ENCODE peak calls at places on chromosomes 5 and 9, in eight cellular contexts. S is lower lobe of right lung, X is thoracic aorta, Y is mesendoderm, Q is H7, M is body of pancreas, N is tibial artery, E is GM23338. V is an unnamed sample. For H3K36me3, the result is how much of the 10 kb centered on the place peaks cover.

GRCh38 chr5:91206734-91207133 is 176.4 kb downstream of the ARRDC3 start:
- DNase-seq in S (no peak), X (no peak), Y (no peak), Q (no peak), M (no peak), N (no peak), E (no peak), V (no peak)

GRCh38 chr5:17024686-17025180 is 88.6 kb upstream of the MYO10 start:
- DNase-seq in S (no peak), X (no peak), Y (peak), Q (no peak), M (no peak), N (no peak), E (no peak), V (no peak)

GRCh38 chr5:135193213-135194125 is 159.4 kb upstream of the PITX1 start:
- DNase-seq in S (no peak), X (no peak), Y (peak), Q (no peak), M (no peak), N (no peak), E (no peak), V (no peak)

GRCh38 chr5:6081727-6082210 is 296.6 kb downstream of the MED10 start:
- DNase-seq in S (no peak), X (no peak), Y (no peak), Q (no peak), M (no peak), N (no peak), E (no peak), V (no peak)

GRCh38 chr9:114825126-114825525 is 19.3 kb upstream of the TNFSF15 start:
- DNase-seq in S (no peak), X (no peak), Y (no peak), Q (no peak), M (no peak), N (no peak), E (no peak), V (no peak)

GRCh38 chr5:114362977-114363721 is 1.3 kb downstream of the KCNN2 start:
- DNase-seq in S (no peak), X (no peak), Y (peak), Q (peak), M (peak), N (no peak), E (peak), V (no peak)

GRCh38 chr5:143318833-143319232 is 84.7 kb downstream of the NR3C1 start:
- DNase-seq in S (no peak), X (no peak), Y (no peak), Q (no peak), M (no peak), N (no peak), E (no peak), V (no peak)

GRCh38 chr9:129609486-129610192 is 11.3 kb downstream of the C9orf50 start:
- DNase-seq in S (peak), X (no peak), Y (peak), Q (peak), M (no peak), N (peak), E (no peak), V (peak)

GRCh38 chr5:158430166-158430828 is 571.4 kb upstream of the CLINT1 start:
- DNase-seq in S (no peak), X (no peak), Y (no peak), Q (no peak), M (no peak), N (no peak), E (no peak), V (no peak)

GRCh38 chr9:79026311-79026710 is 545.5 kb upstream of the TLE4 start:
- DNase-seq in S (no peak), X (no peak), Y (no peak), Q (no peak), M (no peak), N (no peak), E (no peak), V (no peak)

GRCh38 chr5:180830253-180831138 is 27.9 kb upstream of the MGAT1 start:
- DNase-seq in S (peak), X (no peak), Y (peak), Q (peak), M (peak), N (peak), E (peak), V (peak)

DNA sequence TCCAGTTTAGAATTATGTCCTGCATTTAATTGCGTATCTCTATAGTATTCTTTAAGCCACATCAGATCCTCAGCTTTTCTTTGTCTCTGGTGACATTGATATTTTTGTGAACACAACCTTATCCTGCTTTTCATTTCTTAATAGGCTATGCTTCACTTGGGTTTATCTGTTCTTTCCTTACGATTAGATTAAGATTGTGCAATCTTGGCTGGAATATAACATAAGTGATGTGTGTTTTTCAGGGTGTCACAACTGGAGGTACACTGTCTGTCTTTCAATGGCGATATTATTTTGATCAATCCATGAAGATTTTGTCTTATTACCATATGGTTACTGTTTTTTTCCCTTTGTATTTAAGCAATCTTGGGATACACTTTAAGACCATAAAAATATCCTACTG is 23.6 kb downstream of the NAA35 start:
- DNase-seq in S (no peak), X (no peak), Y (no peak), Q (no peak), M (no peak), N (no peak), E (no peak), V (no peak)
- H3K36me3 ChIP-seq in S (half or more), X (under half), Y (under half), Q (under half), M (under half), N (under half), E (under half), V (under half)

GRCh38 chr5:176743828-176744583 is 66.4 kb upstream of the UNC5A start:
- DNase-seq in S (no peak), X (no peak), Y (no peak), Q (peak), M (no peak), N (no peak), E (no peak), V (no peak)
- H3K4me3 ChIP-seq in S (no peak), X (no peak), Y (peak), Q (peak), M (no peak), N (no peak), E (peak), V (no peak)

DNA sequence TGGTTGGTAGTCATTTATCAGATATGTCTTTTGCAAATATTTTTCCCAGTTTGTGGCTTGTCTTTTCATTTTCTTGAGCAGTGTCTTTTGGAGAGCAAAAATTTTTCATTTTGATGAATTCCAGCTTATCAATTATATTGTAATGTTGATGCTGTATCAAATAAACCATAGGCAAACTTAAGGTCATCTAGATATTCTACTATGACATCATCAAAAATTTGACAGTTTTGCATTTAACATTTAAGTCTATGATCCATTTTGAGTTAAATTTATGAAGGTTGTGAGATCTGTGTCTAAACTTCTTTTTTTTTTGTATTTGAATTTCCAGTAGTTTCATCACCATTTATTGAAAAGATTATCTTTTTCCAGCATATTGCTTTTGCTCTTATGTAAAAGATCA is 505.5 kb upstream of the COX7C start:
- DNase-seq in S (no peak), X (no peak), Y (no peak), Q (no peak), M (no peak), N (no peak), E (no peak), V (no peak)
- H3K36me3 ChIP-seq in S (under half), X (under half), Y (under half), Q (under half), M (under half), N (under half), E (under half), V (under half)

DNA sequence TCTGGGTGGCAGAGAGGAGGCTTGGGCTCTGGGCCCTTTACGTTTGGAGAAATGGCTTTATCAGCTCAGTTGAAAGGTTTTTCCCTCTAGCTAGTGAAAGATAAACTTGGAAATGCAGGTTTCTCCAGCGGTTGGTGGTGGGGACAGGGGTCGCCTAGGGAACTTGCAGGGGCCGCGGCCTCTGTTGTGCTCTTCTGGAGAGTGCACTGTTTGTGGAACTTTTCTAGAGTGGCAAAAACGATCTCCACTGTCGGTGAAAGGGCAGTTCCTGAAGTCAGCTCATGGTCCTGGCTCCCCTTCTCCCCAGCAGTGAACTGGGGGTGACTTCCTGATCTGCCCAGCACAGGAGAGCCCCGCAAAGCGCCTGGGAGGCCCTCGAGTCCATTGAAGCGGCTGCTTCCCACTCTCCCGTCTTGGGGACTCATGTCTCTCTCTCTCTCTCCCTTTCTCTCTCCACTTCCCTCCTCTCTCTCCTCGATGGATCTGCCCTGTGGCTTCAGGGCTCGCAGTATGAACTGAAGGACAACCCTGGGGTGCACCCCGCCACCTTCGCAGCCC is 3.2 kb downstream of the IRX1 start:
- DNase-seq in S (no peak), X (no peak), Y (peak), Q (peak), M (no peak), N (no peak), E (no peak), V (no peak)
- H3K4me3 ChIP-seq in S (peak), X (no peak), Y (no peak), Q (peak), M (no peak), N (no peak), E (peak), V (no peak)

V was measured in tibial nerve.